ENCODE peak calls at places on chromosomes 11 and 22, in seven cellular contexts. One of them, this sample, is unnamed.
A peak's percentile ranks its signal among the peaks of the same experiment; 100 is the strongest.

GRCh38 chr22:22021160-22021750 is 38.7 kb upstream of the TOP3B start:
- DNase-seq in neural progenitor cell: no peak
- DNase-seq in AG04449: no peak
- DNase-seq in thoracic aorta: no peak
- DNase-seq in A549: no peak
- DNase-seq in brain microvascular endothelial cell: no peak
- DNase-seq in esophagus squamous epithelium: no peak
- DNase-seq in this sample: no peak

GRCh38 chr11:72764503-72764902 is 12.3 kb upstream of the ARAP1 start:
- DNase-seq in neural progenitor cell: peak; percentile 33
- DNase-seq in AG04449: no peak
- DNase-seq in thoracic aorta: no peak
- DNase-seq in A549: no peak
- DNase-seq in brain microvascular endothelial cell: no peak
- DNase-seq in esophagus squamous epithelium: no peak
- DNase-seq in this sample: peak; percentile 91

GRCh38 chr22:19720999-19721485 is 2.3 kb upstream of the GP1BB start:
- DNase-seq in neural progenitor cell: no peak
- DNase-seq in AG04449: no peak
- DNase-seq in thoracic aorta: no peak
- DNase-seq in A549: no peak
- DNase-seq in brain microvascular endothelial cell: no peak
- DNase-seq in esophagus squamous epithelium: no peak
- DNase-seq in this sample: no peak

GRCh38 chr22:48488611-48489456 is 1338.8 kb downstream of the BRD1 start:
- DNase-seq in neural progenitor cell: peak; percentile 89
- DNase-seq in AG04449: no peak
- DNase-seq in thoracic aorta: no peak
- DNase-seq in A549: no peak
- DNase-seq in brain microvascular endothelial cell: no peak
- DNase-seq in esophagus squamous epithelium: no peak
- DNase-seq in this sample: peak; percentile 86

GRCh38 chr11:130533113-130533803 is 84.8 kb downstream of the ADAMTS15 start:
- DNase-seq in neural progenitor cell: no peak
- DNase-seq in AG04449: no peak
- DNase-seq in thoracic aorta: no peak
- DNase-seq in A549: no peak
- DNase-seq in brain microvascular endothelial cell: no peak
- DNase-seq in esophagus squamous epithelium: no peak
- DNase-seq in this sample: no peak

GRCh38 chr11:120839846-120840402 is 184.0 kb upstream of the TBCEL start:
- DNase-seq in neural progenitor cell: no peak
- DNase-seq in AG04449: no peak
- DNase-seq in thoracic aorta: no peak
- DNase-seq in A549: no peak
- DNase-seq in brain microvascular endothelial cell: no peak
- DNase-seq in esophagus squamous epithelium: no peak
- DNase-seq in this sample: no peak

GRCh38 chr11:21511835-21512440 is 680.9 kb upstream of the ANO5 start:
- DNase-seq in neural progenitor cell: peak; percentile 87
- DNase-seq in AG04449: no peak
- DNase-seq in thoracic aorta: no peak
- DNase-seq in A549: peak; percentile 77
- DNase-seq in brain microvascular endothelial cell: peak; percentile 6
- DNase-seq in esophagus squamous epithelium: no peak
- DNase-seq in this sample: peak; percentile 96

GRCh38 chr11:77560605-77561004 is 29.1 kb upstream of the AQP11 start:
- DNase-seq in neural progenitor cell: no peak
- DNase-seq in AG04449: peak; percentile 9
- DNase-seq in thoracic aorta: no peak
- DNase-seq in A549: peak; percentile 43
- DNase-seq in brain microvascular endothelial cell: peak; percentile 47
- DNase-seq in esophagus squamous epithelium: no peak
- DNase-seq in this sample: no peak

GRCh38 chr11:76579047-76579751 is 91.3 kb downstream of the LRRC32 start:
- DNase-seq in neural progenitor cell: peak; percentile 41
- DNase-seq in AG04449: no peak
- DNase-seq in thoracic aorta: peak; percentile 41
- DNase-seq in A549: no peak
- DNase-seq in brain microvascular endothelial cell: no peak
- DNase-seq in esophagus squamous epithelium: no peak
- DNase-seq in this sample: peak; percentile 69

GRCh38 chr11:106311531-106312230 is 234.2 kb downstream of the AASDHPPT start:
- DNase-seq in neural progenitor cell: no peak
- DNase-seq in AG04449: peak; percentile 17
- DNase-seq in thoracic aorta: no peak
- DNase-seq in A549: no peak
- DNase-seq in brain microvascular endothelial cell: no peak
- DNase-seq in esophagus squamous epithelium: no peak
- DNase-seq in this sample: no peak

GRCh38 chr11:112024178-112024777 is 930 bp upstream of the DLAT start:
- DNase-seq in neural progenitor cell: peak; percentile 15
- DNase-seq in AG04449: no peak
- DNase-seq in thoracic aorta: no peak
- DNase-seq in A549: no peak
- DNase-seq in brain microvascular endothelial cell: no peak
- DNase-seq in esophagus squamous epithelium: no peak
- DNase-seq in this sample: no peak

GRCh38 chr11:78251083-78251699 is 62.5 kb downstream of the USP35 start:
- DNase-seq in neural progenitor cell: no peak
- DNase-seq in AG04449: no peak
- DNase-seq in thoracic aorta: no peak
- DNase-seq in A549: no peak
- DNase-seq in brain microvascular endothelial cell: peak; percentile 31
- DNase-seq in esophagus squamous epithelium: no peak
- DNase-seq in this sample: no peak

GRCh38 chr11:55942785-55943392 is 6.7 kb upstream of the OR5I1 start:
- DNase-seq in neural progenitor cell: peak; percentile 66
- DNase-seq in AG04449: no peak
- DNase-seq in thoracic aorta: no peak
- DNase-seq in A549: peak; percentile 62
- DNase-seq in brain microvascular endothelial cell: peak; percentile 1
- DNase-seq in esophagus squamous epithelium: no peak
- DNase-seq in this sample: no peak

DNA sequence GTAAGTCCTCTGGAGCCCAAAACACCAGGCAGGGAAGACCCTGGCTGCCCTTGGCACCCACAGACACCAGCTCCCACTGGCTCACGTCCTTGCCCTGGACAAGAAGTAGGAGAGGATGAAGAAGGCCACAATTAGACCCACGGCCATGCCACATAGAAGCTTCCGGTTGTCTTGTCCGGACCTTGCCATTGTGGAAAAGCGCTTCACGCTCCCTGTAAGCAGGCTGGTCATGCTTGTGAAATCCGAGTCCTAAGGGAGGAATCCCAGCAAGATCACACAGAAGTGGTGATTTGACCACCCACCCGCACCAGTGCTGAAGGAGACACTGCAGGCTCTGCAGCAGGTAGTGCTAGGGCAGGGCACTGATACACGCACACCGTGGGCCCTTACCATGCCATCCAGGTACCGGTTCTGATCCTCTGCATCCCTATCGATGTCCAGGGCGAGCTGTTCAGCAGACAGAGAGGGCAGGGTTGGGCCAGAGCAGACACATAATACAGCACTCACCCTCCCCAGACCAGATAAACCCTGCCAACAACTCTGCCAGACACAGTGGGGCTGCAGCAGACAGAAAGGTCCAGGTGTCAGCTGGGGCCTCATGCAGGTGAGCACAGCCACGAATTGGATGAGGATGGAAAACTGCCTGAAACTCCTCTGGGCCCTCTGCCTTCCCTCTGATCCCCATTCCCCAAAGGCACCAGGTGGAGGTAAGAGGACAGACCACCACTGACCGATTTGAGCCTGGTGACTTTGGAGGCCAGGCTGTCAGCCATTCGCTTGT is 1.8 kb downstream of the BET1L start:
- DNase-seq in neural progenitor cell: no peak
- DNase-seq in AG04449: no peak
- DNase-seq in thoracic aorta: no peak
- DNase-seq in A549: no peak
- DNase-seq in brain microvascular endothelial cell: no peak
- DNase-seq in esophagus squamous epithelium: no peak
- DNase-seq in this sample: peak; percentile 29
- H3K4me3 ChIP-seq in neural progenitor cell: no peak overlapping the region
- H3K4me3 ChIP-seq in AG04449: peak overlapping the region; percentile 96
- H3K4me3 ChIP-seq in thoracic aorta: peak overlapping the region; percentile 98
- H3K4me3 ChIP-seq in A549: no peak overlapping the region
- H3K4me3 ChIP-seq in brain microvascular endothelial cell: peak overlapping the region; percentile 92
- H3K4me3 ChIP-seq in esophagus squamous epithelium: no peak overlapping the region
- H3K4me3 ChIP-seq in this sample: peak overlapping the region; percentile 99

GRCh38 chr22:41915783-41916493 is 1.1 kb upstream of the SHISA8 start:
- DNase-seq in neural progenitor cell: peak; percentile 32
- DNase-seq in AG04449: no peak
- DNase-seq in thoracic aorta: no peak
- DNase-seq in A549: no peak
- DNase-seq in brain microvascular endothelial cell: no peak
- DNase-seq in esophagus squamous epithelium: no peak
- DNase-seq in this sample: no peak

GRCh38 chr22:41916745-41917358 is 2.0 kb upstream of the SHISA8 start:
- DNase-seq in neural progenitor cell: no peak
- DNase-seq in AG04449: no peak
- DNase-seq in thoracic aorta: no peak
- DNase-seq in A549: no peak
- DNase-seq in brain microvascular endothelial cell: no peak
- DNase-seq in esophagus squamous epithelium: no peak
- DNase-seq in this sample: no peak

GRCh38 chr22:41913842-41914534 is 886 bp downstream of the SHISA8 start:
- DNase-seq in neural progenitor cell: peak; percentile 74
- DNase-seq in AG04449: no peak
- DNase-seq in thoracic aorta: no peak
- DNase-seq in A549: no peak
- DNase-seq in brain microvascular endothelial cell: no peak
- DNase-seq in esophagus squamous epithelium: no peak
- DNase-seq in this sample: peak; percentile 82

GRCh38 chr22:41914611-41915034 is 251 bp downstream of the SHISA8 start:
- DNase-seq in neural progenitor cell: peak; percentile 58
- DNase-seq in AG04449: no peak
- DNase-seq in thoracic aorta: no peak
- DNase-seq in A549: no peak
- DNase-seq in brain microvascular endothelial cell: no peak
- DNase-seq in esophagus squamous epithelium: no peak
- DNase-seq in this sample: peak; percentile 68

DNA sequence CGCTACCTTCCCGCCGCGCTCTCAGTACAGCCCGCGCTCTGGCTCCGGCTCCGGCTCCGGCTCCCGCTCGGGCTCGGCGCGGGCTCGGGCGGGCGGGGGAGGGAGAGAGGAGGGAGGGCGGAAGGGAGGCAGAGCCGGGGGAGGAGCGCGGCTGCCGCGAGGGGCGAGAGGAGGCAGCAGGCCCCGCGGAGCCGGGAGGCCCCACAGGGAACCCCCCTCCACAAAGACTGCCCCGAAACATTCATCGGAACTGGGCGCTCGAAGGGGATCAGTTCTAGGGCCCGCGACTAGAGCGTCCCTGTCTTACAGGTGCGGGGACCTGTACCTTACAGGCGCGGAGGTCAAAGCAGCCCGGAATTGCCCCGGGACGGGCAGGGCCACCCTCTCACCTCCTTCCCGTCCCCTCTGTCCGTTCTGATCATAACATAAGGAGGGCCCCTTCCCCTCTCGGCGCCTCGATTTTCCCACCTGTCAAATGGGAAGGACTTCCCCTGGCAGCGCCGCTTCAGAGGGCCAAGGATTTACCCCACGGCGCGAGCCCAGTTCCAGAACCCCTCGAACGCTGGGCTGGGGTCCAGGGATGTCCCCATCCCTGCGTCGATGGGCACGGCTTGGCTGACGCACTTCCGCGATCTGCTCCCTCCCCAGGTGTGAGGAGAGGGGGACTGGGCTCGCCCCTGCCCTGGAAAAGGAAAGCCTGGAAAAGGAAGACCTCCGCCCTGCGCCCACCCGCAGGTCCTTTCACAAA is at the start of gene SHISA8:
- DNase-seq in neural progenitor cell: peak; percentile 79
- DNase-seq in AG04449: no peak
- DNase-seq in thoracic aorta: no peak
- DNase-seq in A549: no peak
- DNase-seq in brain microvascular endothelial cell: no peak
- DNase-seq in esophagus squamous epithelium: no peak
- DNase-seq in this sample: peak; percentile 83
- H3K4me3 ChIP-seq in neural progenitor cell: peak within 1 kb of the TSS; percentile 45
- H3K4me3 ChIP-seq in AG04449: no peak within 1 kb of the TSS
- H3K4me3 ChIP-seq in thoracic aorta: peak within 1 kb of the TSS; percentile 68
- H3K4me3 ChIP-seq in A549: peak within 1 kb of the TSS; percentile 63
- H3K4me3 ChIP-seq in brain microvascular endothelial cell: no peak within 1 kb of the TSS
- H3K4me3 ChIP-seq in esophagus squamous epithelium: peak within 1 kb of the TSS; percentile 28
- H3K4me3 ChIP-seq in this sample: peak within 1 kb of the TSS; percentile 69

DNA sequence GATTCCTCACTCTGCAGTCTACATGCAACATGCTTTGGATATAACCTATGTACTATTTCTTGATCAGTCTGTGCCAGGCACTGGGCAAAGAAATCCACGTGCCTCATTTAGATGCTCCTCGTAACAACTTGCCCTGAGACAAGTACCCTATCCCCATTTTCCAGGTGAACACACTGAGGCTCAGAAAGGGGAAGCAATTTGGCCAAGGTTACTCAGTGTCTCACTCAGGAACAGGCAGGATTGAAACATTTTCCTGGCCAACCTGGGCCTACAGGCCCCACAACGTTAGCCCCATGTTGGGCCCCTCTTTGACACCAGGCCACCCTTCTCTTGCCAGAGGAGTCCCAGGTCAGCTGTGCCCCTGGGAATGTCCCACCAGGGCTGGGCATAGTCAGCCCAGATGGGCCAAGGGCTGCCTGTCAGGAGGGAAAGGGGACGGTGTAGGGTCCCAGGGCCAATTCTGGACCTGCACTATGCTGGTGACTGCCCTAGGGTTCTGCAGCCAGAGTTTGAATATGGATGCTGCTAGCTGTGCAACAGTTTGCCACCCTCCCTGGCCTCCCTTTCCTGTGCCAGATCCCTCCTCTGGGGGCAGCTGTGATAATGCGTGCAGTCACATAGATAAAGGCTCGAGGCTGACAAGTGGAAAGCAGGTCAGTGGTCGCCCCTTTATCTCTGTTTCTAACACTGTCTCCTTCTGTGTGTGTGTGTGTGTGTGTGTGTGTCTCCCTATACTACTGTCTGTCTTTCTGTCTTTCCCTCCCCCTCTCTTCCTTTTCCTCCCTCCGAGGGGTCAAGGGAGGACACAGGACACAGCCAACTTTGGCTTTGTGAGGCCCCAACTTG is 10.4 kb upstream of the EMID1 start:
- DNase-seq in neural progenitor cell: no peak
- DNase-seq in AG04449: no peak
- DNase-seq in thoracic aorta: no peak
- DNase-seq in A549: no peak
- DNase-seq in brain microvascular endothelial cell: no peak
- DNase-seq in esophagus squamous epithelium: no peak
- DNase-seq in this sample: no peak
- H3K4me3 ChIP-seq in neural progenitor cell: no peak overlapping the region
- H3K4me3 ChIP-seq in AG04449: no peak overlapping the region
- H3K4me3 ChIP-seq in thoracic aorta: no peak overlapping the region
- H3K4me3 ChIP-seq in A549: no peak overlapping the region
- H3K4me3 ChIP-seq in brain microvascular endothelial cell: no peak overlapping the region
- H3K4me3 ChIP-seq in esophagus squamous epithelium: no peak overlapping the region
- H3K4me3 ChIP-seq in this sample: no peak overlapping the region

DNA sequence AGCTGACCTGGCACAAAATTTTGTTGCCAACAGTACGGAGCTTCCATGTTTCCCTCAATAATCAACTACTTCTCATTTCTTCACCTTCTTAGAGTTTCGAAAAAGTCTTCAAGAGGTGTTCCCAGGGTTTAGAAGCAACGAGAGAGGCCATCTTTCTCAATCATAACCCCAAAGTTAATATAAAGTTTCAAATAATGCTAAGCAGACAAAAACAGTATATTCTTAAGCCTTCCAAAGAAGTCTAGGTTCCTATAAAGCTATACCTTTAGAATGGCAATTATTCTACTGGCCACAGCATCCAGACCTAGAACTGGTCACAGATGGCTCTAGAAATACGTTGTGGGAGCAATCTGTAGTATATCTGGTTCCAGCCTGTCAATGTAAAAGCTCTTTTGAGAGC is 16.9 kb downstream of the DDX6 start:
- DNase-seq in neural progenitor cell: no peak
- DNase-seq in AG04449: no peak
- DNase-seq in thoracic aorta: no peak
- DNase-seq in A549: no peak
- DNase-seq in brain microvascular endothelial cell: no peak
- DNase-seq in esophagus squamous epithelium: no peak
- DNase-seq in this sample: no peak
- H3K4me3 ChIP-seq in neural progenitor cell: no peak overlapping the region
- H3K4me3 ChIP-seq in AG04449: no peak overlapping the region
- H3K4me3 ChIP-seq in thoracic aorta: no peak overlapping the region
- H3K4me3 ChIP-seq in A549: no peak overlapping the region
- H3K4me3 ChIP-seq in brain microvascular endothelial cell: no peak overlapping the region
- H3K4me3 ChIP-seq in esophagus squamous epithelium: no peak overlapping the region
- H3K4me3 ChIP-seq in this sample: no peak overlapping the region